ENCODE peak calls at places on chromosomes 13 and 19, in nine cellular contexts. Y is Caco-2, J is nephron progenitor cell, X is cardiac muscle cell, V is upper lobe of left lung, O is brain microvascular endothelial cell, P is tibial nerve, C is psoas muscle, H is tibial artery. K is an unnamed sample.

GRCh38 chr13:49549289-49549688 is 36.1 kb downstream of the RCBTB1 start:
- DNase-seq in H (no peak), X (no peak), C (no peak), J (no peak), O (no peak), Y (no peak), V (peak; percentile 48), P (no peak), K (no peak)

GRCh38 chr19:17202249-17202648 is 12.9 kb upstream of the USE1 start:
- DNase-seq in P (no peak), J (no peak), O (no peak), H (no peak), C (no peak), Y (no peak), X (no peak), V (no peak), K (no peak)

GRCh38 chr19:47390533-47391488 is 28.5 kb downstream of the MEIS3 start:
- DNase-seq in V (no peak), X (no peak), Y (no peak), H (no peak), C (no peak), O (no peak), P (no peak), J (no peak), K (no peak)

GRCh38 chr19:4575267-4575793 is 15.8 kb upstream of the SEMA6B start:
- DNase-seq in O (peak; percentile 95), C (peak; percentile 64), Y (peak; percentile 59), P (no peak), X (peak; percentile 49), J (peak; percentile 80), H (no peak), V (no peak), K (no peak)

GRCh38 chr19:923551-924211 is 2.2 kb upstream of the ARID3A start:
- DNase-seq in Y (no peak), H (no peak), C (no peak), X (peak; percentile 53), P (no peak), V (peak; percentile 32), O (no peak), J (no peak), K (no peak)

GRCh38 chr13:42028113-42028799 is 20.2 kb upstream of the DGKH start:
- DNase-seq in V (no peak), Y (peak; percentile 71), H (no peak), P (no peak), J (no peak), X (no peak), O (no peak), C (no peak), K (no peak)

GRCh38 chr19:40472516-40472915 is 5.7 kb downstream of the SPTBN4 start:
- DNase-seq in H (no peak), Y (no peak), X (no peak), O (no peak), V (peak; percentile 47), J (no peak), P (no peak), C (no peak), K (no peak)

GRCh38 chr19:46392252-46392801 is 21.0 kb downstream of the CCDC8 start:
- DNase-seq in V (peak; percentile 69), Y (no peak), X (no peak), H (peak; percentile 71), C (no peak), P (no peak), O (peak; percentile 25), J (no peak), K (no peak)

GRCh38 chr13:40233731-40234195 is 432.7 kb downstream of the FOXO1 start:
- DNase-seq in C (peak; percentile 58), H (no peak), J (peak; percentile 5), Y (no peak), P (no peak), O (no peak), V (no peak), X (no peak), K (no peak)

GRCh38 chr19:4730740-4731171 is 7.1 kb upstream of the DPP9 start:
- DNase-seq in H (no peak), V (no peak), P (no peak), J (peak; percentile 58), O (no peak), Y (no peak), X (no peak), C (no peak), K (peak; percentile 42)

GRCh38 chr13:20993661-20994440 is 67.5 kb downstream of the LATS2 start:
- DNase-seq in H (no peak), Y (no peak), X (no peak), J (no peak), O (peak; percentile 43), C (no peak), V (no peak), P (no peak), K (no peak)

GRCh38 chr19:3115916-3116602 is 19.8 kb upstream of the GNA15 start:
- DNase-seq in C (no peak), P (no peak), H (no peak), X (no peak), J (no peak), O (no peak), V (peak; percentile 69), Y (no peak), K (no peak)

GRCh38 chr13:44758595-44759221 is 182.6 kb upstream of the TSC22D1 start:
- DNase-seq in J (no peak), P (no peak), O (peak; percentile 94), X (no peak), Y (no peak), V (no peak), C (no peak), H (no peak), K (no peak)

GRCh38 chr13:19766637-19767036 is 16.1 kb downstream of the PSPC1 start:
- DNase-seq in Y (peak; percentile 47), X (no peak), O (no peak), J (no peak), V (no peak), C (no peak), H (no peak), P (no peak), K (no peak)

GRCh38 chr13:22111152-22111783 is 440.4 kb downstream of the FGF9 start:
- DNase-seq in X (no peak), O (no peak), C (no peak), Y (no peak), J (no peak), V (no peak), P (no peak), H (no peak), K (no peak)

DNA sequence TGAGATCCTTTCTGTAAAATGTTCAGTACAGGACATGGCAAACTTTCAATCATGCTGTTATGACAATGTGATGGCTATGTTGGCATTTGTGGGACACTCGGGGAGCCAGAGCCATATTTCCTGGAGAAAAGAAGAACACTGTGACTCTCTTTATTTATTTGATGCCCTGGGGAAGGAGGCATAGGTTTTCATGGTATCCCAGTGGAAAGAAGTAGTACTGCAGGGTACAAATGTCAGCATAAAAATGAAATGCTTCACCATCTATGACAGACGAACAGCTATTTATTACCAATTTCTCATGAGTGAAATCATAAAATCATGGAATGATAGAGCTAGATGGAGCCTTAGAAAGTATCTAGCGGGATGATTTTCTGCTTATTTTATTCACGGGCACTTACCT is 217.1 kb downstream of the COL4A1 start:
- DNase-seq in X (no peak), P (no peak), V (no peak), H (no peak), J (no peak), O (no peak), Y (no peak), C (no peak), K (no peak)
- TF ChIP-seq CTCF in X (peak; percentile 31), P (no peak), V (no peak), H (peak; percentile 27), J (peak; percentile 33), O (peak; percentile 53), Y (peak; percentile 31), C (peak; percentile 22), K (no peak)

GRCh38 chr13:111537843-111538499 is 217.5 kb downstream of the TEX29 start:
- DNase-seq in C (no peak), V (no peak), X (no peak), H (peak; percentile 32), J (no peak), P (no peak), Y (no peak), O (no peak), K (no peak)

GRCh38 chr13:111541345-111541744 is 220.9 kb downstream of the TEX29 start:
- DNase-seq in C (no peak), Y (no peak), X (no peak), J (no peak), P (no peak), O (no peak), V (no peak), H (peak; percentile 45), K (no peak)

GRCh38 chr13:111540486-111540885 is 220.0 kb downstream of the TEX29 start:
- DNase-seq in J (no peak), Y (no peak), H (peak; percentile 23), X (no peak), V (no peak), P (no peak), C (no peak), O (no peak), K (no peak)

GRCh38 chr13:111539252-111539651 is 218.8 kb downstream of the TEX29 start:
- DNase-seq in C (no peak), Y (no peak), X (no peak), V (no peak), H (peak; percentile 39), O (no peak), J (no peak), P (no peak), K (no peak)

GRCh38 chr13:111539791-111540446 is 219.5 kb downstream of the TEX29 start:
- DNase-seq in P (no peak), Y (no peak), X (no peak), V (no peak), H (peak; percentile 42), J (no peak), O (no peak), C (no peak), K (no peak)
- TF ChIP-seq CTCF in P (no peak), Y (no peak), X (no peak), V (no peak), H (no peak), J (no peak), O (no peak), C (no peak), K (no peak)

GRCh38 chr19:18771328-18772242 is 19.5 kb downstream of the COMP start:
- DNase-seq in X (peak; percentile 44), P (no peak), H (no peak), O (no peak), C (no peak), J (no peak), V (peak; percentile 72), Y (peak; percentile 65), K (no peak)
- TF ChIP-seq CTCF in X (peak; percentile 31), P (no peak), H (no peak), O (peak; percentile 59), C (no peak), J (peak; percentile 37), V (no peak), Y (peak; percentile 67), K (no peak)

DNA sequence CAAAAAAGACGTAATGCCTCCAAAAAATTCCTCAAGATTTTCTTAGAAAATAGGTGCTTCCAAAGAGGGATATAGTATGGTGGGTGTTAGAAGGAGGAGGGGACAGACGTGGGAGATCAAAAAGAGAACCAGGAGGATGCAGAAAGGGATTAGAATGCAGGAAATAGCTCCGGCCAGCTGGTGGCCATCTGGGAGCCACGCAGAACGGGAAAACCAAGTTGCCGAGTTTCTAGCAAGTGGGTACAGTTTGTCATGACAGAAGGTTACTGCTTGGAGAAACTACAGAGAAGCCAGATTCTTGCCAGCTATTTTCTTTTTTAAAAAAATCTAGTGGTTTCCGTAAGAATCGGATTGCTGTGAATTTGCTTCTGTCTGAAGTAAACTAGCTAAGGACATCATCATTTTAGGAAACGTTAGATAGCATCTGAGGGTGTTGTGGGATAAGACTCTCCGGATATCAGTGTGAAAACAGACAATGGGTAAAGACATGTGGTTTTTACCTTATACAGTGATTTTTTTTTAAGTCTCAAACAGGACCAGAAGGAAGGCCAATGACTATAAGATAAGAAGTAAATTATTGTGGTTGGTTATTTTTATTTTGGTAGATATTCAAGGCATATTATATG is 104.9 kb downstream of the HSPH1 start:
- DNase-seq in H (no peak), Y (no peak), C (no peak), J (no peak), X (no peak), P (no peak), V (no peak), O (no peak), K (no peak)
- TF ChIP-seq CTCF in H (no peak), Y (no peak), C (no peak), J (no peak), X (peak; percentile 30), P (no peak), V (no peak), O (peak; percentile 36), K (no peak)

K was measured in activated B cell treated with CpG ODN at 0.5 μM for 24 hours.